ENCODE peak calls at places on chromosomes 2 and 18, in six cellular contexts. One of them, this sample, is unnamed.

GRCh38 chr18:49697757-49698595 is 115.4 kb downstream of the ACAA2 start:
- DNase-seq in pancreas: no peak
- DNase-seq in astrocyte: peak; percentile 52
- DNase-seq in stomach: no peak
- DNase-seq in fibroblast of lung: no peak
- DNase-seq in spleen: no peak
- DNase-seq in this sample: no peak

GRCh38 chr2:96874099-96874831 is 4.4 kb upstream of the SEMA4C start:
- DNase-seq in stomach: no peak
- DNase-seq in astrocyte: no peak
- DNase-seq in pancreas: no peak
- DNase-seq in spleen: peak; percentile 74
- DNase-seq in fibroblast of lung: no peak
- DNase-seq in this sample: no peak

GRCh38 chr2:143128681-143129580 is at the start of gene ARHGAP15:
- DNase-seq in astrocyte: no peak
- DNase-seq in fibroblast of lung: no peak
- DNase-seq in pancreas: no peak
- DNase-seq in spleen: peak; percentile 88
- DNase-seq in stomach: peak; percentile 27
- DNase-seq in this sample: no peak

GRCh38 chr2:98295721-98296414 is 50.4 kb upstream of the CNGA3 start:
- DNase-seq in fibroblast of lung: no peak
- DNase-seq in stomach: no peak
- DNase-seq in spleen: no peak
- DNase-seq in astrocyte: no peak
- DNase-seq in pancreas: no peak
- DNase-seq in this sample: no peak

GRCh38 chr18:26965206-26965605 is 99.7 kb upstream of the AQP4 start:
- DNase-seq in astrocyte: no peak
- DNase-seq in fibroblast of lung: no peak
- DNase-seq in spleen: no peak
- DNase-seq in stomach: no peak
- DNase-seq in pancreas: no peak
- DNase-seq in this sample: no peak

GRCh38 chr2:11921030-11921583 is 174.7 kb downstream of the LPIN1 start:
- DNase-seq in stomach: no peak
- DNase-seq in spleen: no peak
- DNase-seq in pancreas: no peak
- DNase-seq in astrocyte: no peak
- DNase-seq in fibroblast of lung: no peak
- DNase-seq in this sample: no peak

GRCh38 chr2:182649316-182649715 is 66.7 kb upstream of the DNAJC10 start:
- DNase-seq in astrocyte: peak; percentile 24
- DNase-seq in stomach: no peak
- DNase-seq in fibroblast of lung: peak; percentile 47
- DNase-seq in spleen: no peak
- DNase-seq in pancreas: no peak
- DNase-seq in this sample: no peak

GRCh38 chr2:40401896-40402295 is 50.0 kb downstream of the SLC8A1 start:
- DNase-seq in astrocyte: peak; percentile 91
- DNase-seq in fibroblast of lung: peak; percentile 86
- DNase-seq in pancreas: no peak
- DNase-seq in spleen: no peak
- DNase-seq in stomach: no peak
- DNase-seq in this sample: no peak

GRCh38 chr18:76565238-76566173 is 70.5 kb upstream of the ZNF516 start:
- DNase-seq in spleen: peak; percentile 84
- DNase-seq in stomach: peak; percentile 66
- DNase-seq in fibroblast of lung: peak; percentile 98
- DNase-seq in astrocyte: peak; percentile 92
- DNase-seq in pancreas: peak; percentile 65
- DNase-seq in this sample: peak; percentile 89

GRCh38 chr2:422676-423435 is 135.0 kb upstream of the ALKAL2 start:
- DNase-seq in spleen: no peak
- DNase-seq in astrocyte: no peak
- DNase-seq in fibroblast of lung: no peak
- DNase-seq in pancreas: no peak
- DNase-seq in stomach: no peak
- DNase-seq in this sample: no peak

GRCh38 chr2:68316091-68316490 is 3.7 kb downstream of the CNRIP1 start:
- DNase-seq in astrocyte: no peak
- DNase-seq in stomach: no peak
- DNase-seq in fibroblast of lung: no peak
- DNase-seq in spleen: no peak
- DNase-seq in pancreas: no peak
- DNase-seq in this sample: no peak

GRCh38 chr2:81589406-81589805 is 1284.9 kb upstream of the LRRTM1 start:
- DNase-seq in spleen: no peak
- DNase-seq in fibroblast of lung: no peak
- DNase-seq in pancreas: no peak
- DNase-seq in stomach: no peak
- DNase-seq in astrocyte: no peak
- DNase-seq in this sample: no peak

GRCh38 chr2:62964050-62964449 is 86.6 kb upstream of the OTX1 start:
- DNase-seq in spleen: no peak
- DNase-seq in stomach: no peak
- DNase-seq in pancreas: no peak
- DNase-seq in fibroblast of lung: no peak
- DNase-seq in astrocyte: peak; percentile 7
- DNase-seq in this sample: no peak

GRCh38 chr2:36477315-36477714 is 120.7 kb downstream of the FEZ2 start:
- DNase-seq in spleen: no peak
- DNase-seq in stomach: no peak
- DNase-seq in fibroblast of lung: no peak
- DNase-seq in astrocyte: no peak
- DNase-seq in pancreas: no peak
- DNase-seq in this sample: no peak

GRCh38 chr2:36477744-36478143 is 120.2 kb downstream of the FEZ2 start:
- DNase-seq in stomach: no peak
- DNase-seq in pancreas: no peak
- DNase-seq in spleen: no peak
- DNase-seq in fibroblast of lung: no peak
- DNase-seq in astrocyte: no peak
- DNase-seq in this sample: no peak

GRCh38 chr2:36478999-36479398 is 119.0 kb downstream of the FEZ2 start:
- DNase-seq in fibroblast of lung: no peak
- DNase-seq in pancreas: no peak
- DNase-seq in spleen: no peak
- DNase-seq in stomach: no peak
- DNase-seq in astrocyte: no peak
- DNase-seq in this sample: no peak

GRCh38 chr2:36479406-36479805 is 118.6 kb downstream of the FEZ2 start:
- DNase-seq in spleen: no peak
- DNase-seq in astrocyte: no peak
- DNase-seq in pancreas: no peak
- DNase-seq in fibroblast of lung: no peak
- DNase-seq in stomach: no peak
- DNase-seq in this sample: no peak

DNA sequence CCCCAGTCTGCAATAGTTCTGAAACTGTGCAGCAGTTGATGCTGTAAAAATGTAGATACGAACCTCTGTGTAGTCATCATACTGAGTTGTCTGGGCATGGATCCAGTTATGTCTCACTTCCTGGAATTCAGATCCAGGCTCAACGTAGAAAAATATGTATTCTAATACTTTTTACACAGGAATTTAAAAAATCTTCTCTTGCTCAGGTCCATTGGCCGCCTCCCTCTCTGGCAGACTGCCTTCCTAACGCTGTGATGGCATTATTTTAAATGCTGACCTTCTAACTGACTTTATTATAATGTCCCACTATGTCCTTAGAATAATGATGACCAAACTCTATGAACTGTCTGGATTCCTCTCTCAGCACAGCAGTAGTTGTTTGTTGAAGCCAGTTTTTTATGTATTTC is 119.6 kb downstream of the FEZ2 start:
- DNase-seq in astrocyte: peak; percentile 89
- DNase-seq in spleen: no peak
- DNase-seq in pancreas: peak; percentile 11
- DNase-seq in fibroblast of lung: peak; percentile 64
- DNase-seq in stomach: no peak
- DNase-seq in this sample: no peak
- H3K4me1 ChIP-seq in astrocyte: peaks cover 29% of the 10 kb centered on the region
- H3K4me1 ChIP-seq in spleen: peaks cover 3% of the 10 kb centered on the region
- H3K4me1 ChIP-seq in pancreas: no peaks in the 10 kb centered on the region
- H3K4me1 ChIP-seq in fibroblast of lung: peaks cover 39% of the 10 kb centered on the region
- H3K4me1 ChIP-seq in stomach: peaks cover 43% of the 10 kb centered on the region
- H3K4me1 ChIP-seq in this sample: peaks cover 32% of the 10 kb centered on the region

DNA sequence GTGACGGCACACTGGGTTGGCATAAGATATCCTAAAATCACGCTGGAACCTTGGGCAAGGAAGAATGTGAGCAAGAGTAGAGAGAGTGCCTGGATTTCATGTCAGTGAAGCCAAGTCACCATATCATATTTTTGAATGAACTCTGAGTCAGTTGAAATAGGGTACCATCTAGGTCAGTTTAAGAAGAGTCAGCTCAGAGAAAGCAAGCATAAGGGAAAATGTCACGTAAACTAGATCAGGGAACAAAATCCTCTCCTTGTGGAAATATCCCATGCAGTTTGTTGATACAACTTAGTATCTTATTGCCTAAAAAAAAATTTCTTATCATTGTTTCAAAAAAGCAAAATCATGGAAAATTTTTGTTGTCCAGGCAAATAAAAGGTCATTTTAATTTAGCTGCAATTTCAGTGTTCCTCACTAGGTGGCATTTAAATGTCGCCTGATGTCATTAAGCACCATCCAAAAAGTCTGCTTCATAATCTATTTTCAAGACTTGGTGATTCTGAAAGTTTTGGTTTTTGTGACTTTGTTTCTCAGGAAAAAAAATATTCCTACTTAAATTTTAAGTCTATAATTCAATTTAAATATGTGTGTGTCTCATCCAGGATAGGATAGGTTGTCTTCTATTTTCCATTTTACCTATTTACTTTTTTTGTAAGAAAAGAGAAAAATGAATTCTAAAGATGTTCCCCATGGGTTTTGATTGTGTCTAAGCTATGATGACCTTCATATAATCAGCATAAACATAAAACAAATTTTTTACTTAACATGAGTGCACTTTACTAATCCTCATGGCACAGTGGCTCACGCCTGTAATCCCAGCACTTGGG is 19.6 kb downstream of the RSAD2 start:
- DNase-seq in astrocyte: peak; percentile 22
- DNase-seq in stomach: no peak
- DNase-seq in pancreas: no peak
- DNase-seq in fibroblast of lung: peak; percentile 57
- DNase-seq in spleen: no peak
- DNase-seq in this sample: no peak
- H3K4me1 ChIP-seq in astrocyte: no peaks in the 10 kb centered on the region
- H3K4me1 ChIP-seq in stomach: no peaks in the 10 kb centered on the region
- H3K4me1 ChIP-seq in pancreas: no peaks in the 10 kb centered on the region
- H3K4me1 ChIP-seq in fibroblast of lung: no peaks in the 10 kb centered on the region
- H3K4me1 ChIP-seq in spleen: no peaks in the 10 kb centered on the region
- H3K4me1 ChIP-seq in this sample: no peaks in the 10 kb centered on the region

GRCh38 chr2:174330945-174331619 is 3.7 kb upstream of the SP9 start:
- DNase-seq in pancreas: no peak
- DNase-seq in spleen: no peak
- DNase-seq in stomach: no peak
- DNase-seq in astrocyte: no peak
- DNase-seq in fibroblast of lung: no peak
- DNase-seq in this sample: no peak
- H3K4me1 ChIP-seq in pancreas: no peaks in the 10 kb centered on the region
- H3K4me1 ChIP-seq in spleen: peaks cover 19% of the 10 kb centered on the region
- H3K4me1 ChIP-seq in stomach: peaks cover 71% of the 10 kb centered on the region
- H3K4me1 ChIP-seq in astrocyte: peaks cover 17% of the 10 kb centered on the region
- H3K4me1 ChIP-seq in fibroblast of lung: no peaks in the 10 kb centered on the region
- H3K4me1 ChIP-seq in this sample: no peaks in the 10 kb centered on the region

GRCh38 chr2:70140978-70141753 is 49.7 kb downstream of the C2orf42 start:
- DNase-seq in spleen: peak; percentile 86
- DNase-seq in astrocyte: peak; percentile 23
- DNase-seq in pancreas: peak; percentile 80
- DNase-seq in fibroblast of lung: peak; percentile 37
- DNase-seq in stomach: peak; percentile 71
- DNase-seq in this sample: peak; percentile 61
- H3K4me1 ChIP-seq in spleen: peaks cover 27% of the 10 kb centered on the region
- H3K4me1 ChIP-seq in astrocyte: peaks cover 23% of the 10 kb centered on the region
- H3K4me1 ChIP-seq in pancreas: peaks cover 18% of the 10 kb centered on the region
- H3K4me1 ChIP-seq in fibroblast of lung: peaks cover 20% of the 10 kb centered on the region
- H3K4me1 ChIP-seq in stomach: peaks cover 42% of the 10 kb centered on the region
- H3K4me1 ChIP-seq in this sample: peaks cover 28% of the 10 kb centered on the region

GRCh38 chr2:105741617-105742016 is 3.1 kb upstream of the NCK2 start:
- DNase-seq in stomach: no peak
- DNase-seq in pancreas: no peak
- DNase-seq in spleen: no peak
- DNase-seq in astrocyte: no peak
- DNase-seq in fibroblast of lung: no peak
- DNase-seq in this sample: no peak

GRCh38 chr2:105739408-105739807 is 5.3 kb upstream of the NCK2 start:
- DNase-seq in spleen: no peak
- DNase-seq in fibroblast of lung: no peak
- DNase-seq in stomach: no peak
- DNase-seq in pancreas: no peak
- DNase-seq in astrocyte: no peak
- DNase-seq in this sample: no peak

GRCh38 chr2:105739944-105740734 is 4.6 kb upstream of the NCK2 start:
- DNase-seq in astrocyte: no peak
- DNase-seq in fibroblast of lung: no peak
- DNase-seq in spleen: no peak
- DNase-seq in pancreas: no peak
- DNase-seq in stomach: no peak
- DNase-seq in this sample: no peak

GRCh38 chr2:105738658-105739051 is 6.1 kb upstream of the NCK2 start:
- DNase-seq in stomach: no peak
- DNase-seq in spleen: no peak
- DNase-seq in pancreas: no peak
- DNase-seq in fibroblast of lung: no peak
- DNase-seq in astrocyte: no peak
- DNase-seq in this sample: no peak

DNA sequence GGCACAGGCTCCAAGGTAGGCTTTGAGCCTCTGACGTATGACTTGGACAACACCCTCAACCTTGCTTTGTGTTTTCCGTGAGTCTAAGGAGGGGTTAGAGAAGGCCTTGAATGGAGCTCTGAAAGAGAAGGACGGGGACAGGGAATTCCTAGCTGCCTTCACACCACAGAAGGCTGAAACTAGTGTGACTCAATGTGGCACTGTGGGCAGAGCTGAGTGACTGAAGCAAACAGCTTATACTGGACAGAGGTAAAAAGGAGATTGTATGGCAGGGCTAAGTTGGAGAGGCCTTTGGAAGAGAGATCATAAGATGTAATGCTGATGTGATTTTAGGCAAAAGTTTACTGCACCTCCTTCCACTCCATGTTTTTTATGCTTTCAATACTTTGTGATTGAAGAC is 3.5 kb upstream of the NCK2 start:
- DNase-seq in pancreas: no peak
- DNase-seq in stomach: no peak
- DNase-seq in spleen: no peak
- DNase-seq in astrocyte: no peak
- DNase-seq in fibroblast of lung: no peak
- DNase-seq in this sample: no peak
- H3K4me1 ChIP-seq in pancreas: no peaks in the 10 kb centered on the region
- H3K4me1 ChIP-seq in stomach: peaks cover 12% of the 10 kb centered on the region
- H3K4me1 ChIP-seq in spleen: peaks cover 21% of the 10 kb centered on the region
- H3K4me1 ChIP-seq in astrocyte: peaks cover 11% of the 10 kb centered on the region
- H3K4me1 ChIP-seq in fibroblast of lung: no peaks in the 10 kb centered on the region
- H3K4me1 ChIP-seq in this sample: peaks cover 11% of the 10 kb centered on the region

This sample was measured in tibial artery.